ENCODE peak calls at places on chromosomes 6 and 20, in six cellular contexts. P is stimulated activated CD4-positive, alpha-beta T cell treated with anti-CD3 and anti-CD28 coated beads, Interleukin-2, amount 100 ng/mL, for 24 hours; B is naive B cell; K is NCI-H146; W is AG09319; O is HTR-8/SVneo. A is an unnamed sample.

GRCh38 chr20:51043811-51044210 is 20.9 kb upstream of the KCNG1 start:
- DNase-seq in W (no peak), B (no peak), K (no peak), P (no peak), O (no peak), A (no peak)

GRCh38 chr6:36127462-36128016 is 2.8 kb upstream of the MAPK13 start:
- DNase-seq in K (no peak), O (peak), P (no peak), B (no peak), W (peak), A (no peak)

GRCh38 chr20:32749914-32750637 is 6.8 kb upstream of the COMMD7 start:
- DNase-seq in O (no peak), P (no peak), B (no peak), K (no peak), W (no peak), A (no peak)

GRCh38 chr6:150898390-150899170 is 33.1 kb downstream of the MTHFD1L start:
- DNase-seq in O (no peak), P (no peak), K (no peak), W (no peak), B (no peak), A (no peak)

GRCh38 chr6:93337014-93337413 is 82.3 kb downstream of the EPHA7 start:
- DNase-seq in W (no peak), B (no peak), O (no peak), P (no peak), K (no peak), A (no peak)

GRCh38 chr20:17014217-17014616 is 212.6 kb upstream of the PCSK2 start:
- DNase-seq in K (peak), B (no peak), P (no peak), W (no peak), O (no peak), A (no peak)

GRCh38 chr20:43949741-43950618 is 35.3 kb downstream of the TOX2 start:
- DNase-seq in B (no peak), W (no peak), K (no peak), P (peak), O (no peak), A (no peak)

GRCh38 chr20:15902493-15902892 is 670.8 kb downstream of the KIF16B start:
- DNase-seq in O (no peak), B (no peak), W (no peak), K (no peak), P (no peak), A (no peak)

GRCh38 chr20:10553326-10553984 is 118.3 kb downstream of the SLX4IP start:
- DNase-seq in P (peak), O (peak), W (no peak), K (peak), B (no peak), A (peak)

GRCh38 chr20:5991623-5992441 is 41.4 kb downstream of the MCM8 start:
- DNase-seq in P (no peak), K (no peak), B (no peak), W (no peak), O (no peak), A (no peak)

A was measured in pancreas.